ENCODE peak calls at places on chromosomes 4 and X, in eight cellular contexts. T is choroid plexus epithelial cell, G is uterus, P is brain microvascular endothelial cell, U is GM13977, I is GM10248, C is bronchial epithelial cell, Y is nephron progenitor cell. K is an unnamed sample.

GRCh38 chr4:173752610-173753009 is 222.6 kb upstream of the HAND2 start:
- DNase-seq in T (peak), G (no peak), P (no peak), U (no peak), I (peak), C (no peak), Y (peak), K (peak)

GRCh38 chrX:103417370-103417769 is 41.0 kb downstream of the BEX3 start:
- DNase-seq in T (no peak), G (no peak), P (no peak), U (no peak), I (no peak), C (no peak), Y (no peak), K (no peak)

GRCh38 chr4:185088899-185089298 is 54.2 kb upstream of the SLC25A4 start:
- DNase-seq in T (no peak), G (no peak), P (no peak), U (no peak), I (no peak), C (no peak), Y (no peak), K (no peak)

GRCh38 chrX:106726485-106727437 is at the start of gene RNF128:
- DNase-seq in T (peak), G (no peak), P (peak), U (no peak), I (no peak), C (peak), Y (peak), K (peak)

GRCh38 chr4:109408711-109409110 is 24.9 kb upstream of the SEC24B start:
- DNase-seq in T (no peak), G (no peak), P (no peak), U (no peak), I (no peak), C (no peak), Y (no peak), K (peak)

GRCh38 chrX:96906741-96907140 is 23.0 kb downstream of the RPA4 start:
- DNase-seq in T (no peak), G (no peak), P (no peak), U (no peak), I (no peak), C (no peak), Y (no peak), K (no peak)

GRCh38 chr4:53693408-53693807 is 102.1 kb upstream of the LNX1 start:
- DNase-seq in T (no peak), G (no peak), P (no peak), U (no peak), I (no peak), C (no peak), Y (no peak), K (no peak)

GRCh38 chrX:149497626-149498025 is 7.5 kb downstream of the IDS start:
- DNase-seq in T (peak), G (no peak), P (peak), U (no peak), I (no peak), C (peak), Y (no peak), K (peak)

GRCh38 chrX:101291204-101291603 is at the start of gene TAF7L:
- DNase-seq in T (peak), G (no peak), P (no peak), U (no peak), I (no peak), C (no peak), Y (no peak), K (peak)

GRCh38 chr4:145298885-145299284 is 118.5 kb upstream of the OTUD4 start:
- DNase-seq in T (no peak), G (no peak), P (no peak), U (no peak), I (no peak), C (peak), Y (no peak), K (no peak)

GRCh38 chr4:41013746-41014145 is 200.6 kb downstream of the APBB2 start:
- DNase-seq in T (no peak), G (peak), P (no peak), U (no peak), I (no peak), C (no peak), Y (no peak), K (no peak)

DNA sequence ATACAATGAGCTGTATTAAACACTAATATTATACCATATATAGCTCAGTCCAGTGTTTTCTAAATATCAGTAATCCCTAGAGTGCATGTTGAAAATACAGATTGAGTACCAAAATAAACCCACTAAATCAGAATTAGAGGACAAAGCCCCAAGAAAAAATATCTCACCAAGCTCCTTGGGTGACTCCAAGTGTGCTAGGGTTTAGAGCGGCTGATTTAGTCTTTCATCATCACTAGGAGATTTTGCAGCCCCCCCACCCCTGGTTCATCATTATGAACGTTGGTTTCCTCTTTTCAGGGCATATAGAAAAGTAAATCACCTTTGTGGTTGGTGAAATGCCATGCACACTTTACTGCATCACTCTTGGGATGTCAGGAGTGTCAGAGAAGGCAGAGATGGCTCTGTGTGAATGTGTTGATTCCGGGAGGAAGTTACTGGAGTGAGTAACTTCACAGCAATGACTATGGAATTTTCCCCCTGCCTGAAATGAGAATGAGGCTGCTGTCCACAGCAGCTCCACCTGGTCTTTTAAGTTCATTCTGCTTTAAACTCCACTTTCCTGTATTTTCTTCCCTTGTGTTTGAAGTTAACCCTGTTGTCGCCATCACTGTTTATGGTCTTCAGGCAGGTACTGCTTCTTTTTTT is 25.2 kb upstream of the ANAPC4 start:
- DNase-seq in T (peak), G (no peak), P (peak), U (no peak), I (no peak), C (peak), Y (no peak), K (peak)
- TF ChIP-seq CTCF in T (no peak), G (no peak), P (no peak), U (no peak), I (no peak), C (no peak), Y (no peak), K (no peak)

GRCh38 chr4:43776371-43776770 is 672.2 kb downstream of the KCTD8 start:
- DNase-seq in T (peak), G (no peak), P (no peak), U (no peak), I (peak), C (peak), Y (no peak), K (peak)
- TF ChIP-seq CTCF in T (peak), G (no peak), P (peak), U (peak), I (peak), C (no peak), Y (peak), K (peak)

DNA sequence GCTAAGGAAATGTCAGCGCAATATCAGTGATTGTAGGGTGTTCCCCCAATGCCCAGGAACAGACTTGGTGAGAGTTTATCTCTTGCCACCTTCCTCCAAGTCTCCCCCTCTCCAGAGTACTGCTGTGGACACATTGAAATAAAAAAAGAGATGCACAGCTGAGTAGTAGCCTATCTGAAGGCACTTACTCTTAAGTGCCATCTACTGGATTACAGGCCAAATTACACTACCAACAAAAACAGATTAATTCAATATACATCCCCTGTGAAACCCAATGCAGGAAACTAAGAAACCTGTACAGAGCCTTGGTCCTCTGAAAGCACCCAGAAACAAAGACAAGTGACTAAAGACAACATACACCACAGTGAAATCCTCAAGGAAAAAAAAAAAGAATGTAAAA is 460.3 kb downstream of the ZIC3 start:
- DNase-seq in T (peak), G (no peak), P (no peak), U (peak), I (peak), C (no peak), Y (no peak), K (peak)
- TF ChIP-seq CTCF in T (peak), G (no peak), P (peak), U (peak), I (peak), C (peak), Y (peak), K (no peak)

GRCh38 chrX:40061871-40062524 is 35.8 kb downstream of the BCOR start:
- DNase-seq in T (no peak), G (no peak), P (no peak), U (no peak), I (no peak), C (peak), Y (peak), K (peak)
- TF ChIP-seq CTCF in T (no peak), G (no peak), P (no peak), U (no peak), I (no peak), C (no peak), Y (no peak), K (no peak)

GRCh38 chr4:100108869-100109268 is 81.4 kb downstream of the DDIT4L start:
- DNase-seq in T (no peak), G (no peak), P (no peak), U (no peak), I (no peak), C (no peak), Y (no peak), K (no peak)
- TF ChIP-seq CTCF in T (no peak), G (no peak), P (no peak), U (no peak), I (no peak), C (no peak), Y (no peak), K (no peak)

K was measured in epithelial cell of esophagus.